ENCODE peak calls at places on chromosome 7, in six cellular contexts. One of them, this sample, is unnamed.

GRCh38 chr7:95045236-95045923 is 138.0 kb downstream of the PPP1R9A start:
- DNase-seq in heart left ventricle: no peak
- DNase-seq in suprapubic skin: no peak
- DNase-seq in A549: peak
- DNase-seq in breast epithelium: no peak
- DNase-seq in sigmoid colon: no peak
- DNase-seq in this sample: no peak

GRCh38 chr7:33072471-33072870 is 9.9 kb upstream of the NT5C3A start:
- DNase-seq in breast epithelium: no peak
- DNase-seq in sigmoid colon: no peak
- DNase-seq in heart left ventricle: no peak
- DNase-seq in suprapubic skin: no peak
- DNase-seq in A549: no peak
- DNase-seq in this sample: no peak

GRCh38 chr7:132514430-132514829 is 61.8 kb downstream of the PLXNA4 start:
- DNase-seq in suprapubic skin: no peak
- DNase-seq in sigmoid colon: no peak
- DNase-seq in breast epithelium: no peak
- DNase-seq in A549: no peak
- DNase-seq in heart left ventricle: no peak
- DNase-seq in this sample: no peak

GRCh38 chr7:47327698-47328391 is 254.1 kb downstream of the TNS3 start:
- DNase-seq in A549: no peak
- DNase-seq in suprapubic skin: peak
- DNase-seq in heart left ventricle: peak
- DNase-seq in breast epithelium: peak
- DNase-seq in sigmoid colon: peak
- DNase-seq in this sample: peak

GRCh38 chr7:143299840-143300239 is 11.7 kb downstream of the CASP2 start:
- DNase-seq in A549: peak
- DNase-seq in breast epithelium: no peak
- DNase-seq in suprapubic skin: no peak
- DNase-seq in heart left ventricle: no peak
- DNase-seq in sigmoid colon: no peak
- DNase-seq in this sample: no peak

GRCh38 chr7:123771256-123771655 is 22.5 kb upstream of the WASL start:
- DNase-seq in suprapubic skin: no peak
- DNase-seq in A549: no peak
- DNase-seq in heart left ventricle: no peak
- DNase-seq in breast epithelium: no peak
- DNase-seq in sigmoid colon: no peak
- DNase-seq in this sample: no peak

GRCh38 chr7:14717711-14718304 is 184.7 kb downstream of the DGKB start:
- DNase-seq in suprapubic skin: no peak
- DNase-seq in A549: no peak
- DNase-seq in heart left ventricle: no peak
- DNase-seq in sigmoid colon: no peak
- DNase-seq in breast epithelium: no peak
- DNase-seq in this sample: no peak

GRCh38 chr7:137891016-137891655 is 44.4 kb upstream of the DGKI start:
- DNase-seq in heart left ventricle: no peak
- DNase-seq in A549: no peak
- DNase-seq in breast epithelium: no peak
- DNase-seq in sigmoid colon: no peak
- DNase-seq in suprapubic skin: no peak
- DNase-seq in this sample: no peak

GRCh38 chr7:138913783-138914182 is 67.4 kb downstream of the KIAA1549 start:
- DNase-seq in suprapubic skin: no peak
- DNase-seq in heart left ventricle: no peak
- DNase-seq in A549: no peak
- DNase-seq in sigmoid colon: no peak
- DNase-seq in breast epithelium: no peak
- DNase-seq in this sample: no peak

GRCh38 chr7:29482056-29482455 is 81.6 kb upstream of the PRR15 start:
- DNase-seq in A549: no peak
- DNase-seq in suprapubic skin: no peak
- DNase-seq in sigmoid colon: no peak
- DNase-seq in heart left ventricle: no peak
- DNase-seq in breast epithelium: no peak
- DNase-seq in this sample: no peak

GRCh38 chr7:47672966-47673365 is 91.1 kb upstream of the TNS3 start:
- DNase-seq in suprapubic skin: no peak
- DNase-seq in sigmoid colon: no peak
- DNase-seq in heart left ventricle: no peak
- DNase-seq in breast epithelium: no peak
- DNase-seq in A549: no peak
- DNase-seq in this sample: no peak

GRCh38 chr7:155701972-155702544 is 57.6 kb downstream of the RBM33 start:
- DNase-seq in sigmoid colon: no peak
- DNase-seq in A549: no peak
- DNase-seq in heart left ventricle: no peak
- DNase-seq in breast epithelium: no peak
- DNase-seq in suprapubic skin: no peak
- DNase-seq in this sample: no peak

GRCh38 chr7:158271646-158272045 is 316.0 kb downstream of the PTPRN2 start:
- DNase-seq in sigmoid colon: peak
- DNase-seq in breast epithelium: peak
- DNase-seq in heart left ventricle: no peak
- DNase-seq in suprapubic skin: peak
- DNase-seq in A549: no peak
- DNase-seq in this sample: peak

DNA sequence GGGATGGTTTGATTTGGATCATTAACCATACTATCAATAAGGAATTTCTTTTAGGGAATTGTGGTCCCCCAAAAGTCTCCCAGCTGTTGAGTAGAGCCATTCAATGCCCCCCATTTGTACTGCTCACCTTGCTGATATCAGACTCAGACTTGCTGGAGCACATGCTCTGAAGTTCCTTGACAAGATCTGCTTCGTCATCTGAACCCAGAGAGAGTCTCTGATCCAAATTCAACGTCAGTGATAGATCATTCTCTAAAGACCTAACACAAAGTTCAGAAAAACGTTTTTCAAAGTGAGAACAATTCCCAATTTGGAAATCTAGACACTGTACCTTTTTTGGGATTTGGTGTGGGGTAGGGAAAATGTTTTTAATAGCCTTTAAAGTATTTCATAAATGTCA is 153.9 kb downstream of the CTTNBP2 start:
- DNase-seq in breast epithelium: no peak
- DNase-seq in heart left ventricle: no peak
- DNase-seq in suprapubic skin: no peak
- DNase-seq in sigmoid colon: no peak
- DNase-seq in A549: no peak
- DNase-seq in this sample: no peak
- H3K4me3 ChIP-seq in breast epithelium: no peak
- H3K4me3 ChIP-seq in heart left ventricle: no peak
- H3K4me3 ChIP-seq in suprapubic skin: no peak
- H3K4me3 ChIP-seq in sigmoid colon: no peak
- H3K4me3 ChIP-seq in A549: no peak
- H3K4me3 ChIP-seq in this sample: no peak

GRCh38 chr7:8263048-8263447 is 1.1 kb upstream of the ICA1 start:
- DNase-seq in sigmoid colon: no peak
- DNase-seq in suprapubic skin: no peak
- DNase-seq in A549: no peak
- DNase-seq in breast epithelium: no peak
- DNase-seq in heart left ventricle: no peak
- DNase-seq in this sample: no peak

GRCh38 chr7:8260871-8261707 is 878 bp downstream of the ICA1 start:
- DNase-seq in heart left ventricle: peak
- DNase-seq in breast epithelium: peak
- DNase-seq in A549: peak
- DNase-seq in suprapubic skin: peak
- DNase-seq in sigmoid colon: peak
- DNase-seq in this sample: peak

GRCh38 chr7:8258734-8259133 is 3.2 kb downstream of the ICA1 start:
- DNase-seq in A549: no peak
- DNase-seq in breast epithelium: no peak
- DNase-seq in sigmoid colon: no peak
- DNase-seq in heart left ventricle: no peak
- DNase-seq in suprapubic skin: no peak
- DNase-seq in this sample: no peak

GRCh38 chr7:8259586-8260222 is 2.3 kb downstream of the ICA1 start:
- DNase-seq in sigmoid colon: no peak
- DNase-seq in suprapubic skin: no peak
- DNase-seq in breast epithelium: no peak
- DNase-seq in heart left ventricle: no peak
- DNase-seq in A549: no peak
- DNase-seq in this sample: no peak

GRCh38 chr7:8261711-8262695 is at the start of gene ICA1:
- DNase-seq in breast epithelium: peak
- DNase-seq in suprapubic skin: peak
- DNase-seq in sigmoid colon: peak
- DNase-seq in heart left ventricle: peak
- DNase-seq in A549: peak
- DNase-seq in this sample: peak
- TF ChIP-seq POLR2A in breast epithelium: peak
- TF ChIP-seq POLR2A in suprapubic skin: peak
- TF ChIP-seq POLR2A in sigmoid colon: no peak
- TF ChIP-seq POLR2A in heart left ventricle: peak
- TF ChIP-seq POLR2A in A549: no peak
- TF ChIP-seq POLR2A in this sample: no peak

DNA sequence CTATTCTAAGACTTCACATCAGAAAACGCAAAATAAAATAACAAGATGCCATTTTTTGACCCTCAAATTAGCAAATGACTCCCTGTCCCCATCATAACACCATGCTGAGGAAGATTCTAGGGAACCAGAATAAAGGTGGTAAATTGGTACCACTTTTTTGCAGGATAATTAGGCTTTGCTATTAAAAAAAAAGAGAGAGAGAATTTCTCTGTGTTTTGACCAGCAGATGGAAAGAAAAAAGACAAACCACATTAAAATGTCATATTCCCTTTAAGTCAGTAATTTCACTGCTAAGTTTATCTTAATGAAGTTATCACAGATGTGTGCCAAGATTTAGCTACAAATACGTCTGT is 33.9 kb downstream of the PUS7 start:
- DNase-seq in A549: no peak
- DNase-seq in sigmoid colon: no peak
- DNase-seq in heart left ventricle: no peak
- DNase-seq in breast epithelium: no peak
- DNase-seq in suprapubic skin: no peak
- DNase-seq in this sample: no peak
- TF ChIP-seq CTCF in A549: no peak
- TF ChIP-seq CTCF in sigmoid colon: peak
- TF ChIP-seq CTCF in heart left ventricle: no peak
- TF ChIP-seq CTCF in breast epithelium: peak
- TF ChIP-seq CTCF in suprapubic skin: no peak
- TF ChIP-seq CTCF in this sample: no peak

DNA sequence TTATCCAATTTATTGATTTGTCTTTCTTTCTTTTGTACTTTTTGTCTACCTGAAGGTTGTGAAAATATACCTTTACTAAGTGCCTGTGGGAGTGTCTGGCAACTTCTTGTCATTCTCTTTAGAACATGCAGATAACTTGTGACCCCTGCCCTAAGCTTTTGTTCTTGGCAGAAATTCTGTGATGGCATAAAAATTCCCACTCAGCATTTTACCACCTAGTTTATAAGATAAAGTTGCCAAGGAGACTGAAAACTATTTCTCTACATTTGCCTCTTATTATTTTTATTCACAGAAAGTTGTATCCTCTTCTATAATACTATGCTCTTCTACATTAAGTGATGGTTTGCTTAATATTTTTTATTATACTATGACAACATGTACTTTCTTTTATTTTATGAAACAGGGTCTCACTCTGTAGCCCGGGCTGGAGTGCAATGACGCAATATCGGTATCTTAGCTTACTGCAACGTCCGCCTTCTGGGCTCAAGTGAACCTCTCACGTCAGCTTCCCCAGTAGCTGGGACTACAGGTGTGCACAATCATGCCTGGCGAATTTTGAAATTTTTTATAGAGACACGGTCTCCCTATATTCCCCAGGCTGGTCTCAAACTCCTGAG is 683.5 kb downstream of the ANKRD7 start:
- DNase-seq in A549: no peak
- DNase-seq in heart left ventricle: no peak
- DNase-seq in breast epithelium: no peak
- DNase-seq in suprapubic skin: no peak
- DNase-seq in sigmoid colon: no peak
- DNase-seq in this sample: no peak
- H3K4me3 ChIP-seq in A549: no peak
- H3K4me3 ChIP-seq in heart left ventricle: no peak
- H3K4me3 ChIP-seq in breast epithelium: no peak
- H3K4me3 ChIP-seq in suprapubic skin: no peak
- H3K4me3 ChIP-seq in sigmoid colon: no peak
- H3K4me3 ChIP-seq in this sample: no peak